ENCODE peak calls at places on chromosomes 2 and 18, in five cellular contexts. B is NB4, G is NCI-H345, K is AG08395, H is NCI-H460. D is an unnamed sample.

GRCh38 chr2:202317080-202317859 is 51.7 kb downstream of the NOP58 start:
- DNase-seq in B (no peak), G (no peak), K (peak), H (no peak), D (peak)

GRCh38 chr2:169910109-169910799 is 83.0 kb downstream of the UBR3 start:
- DNase-seq in B (no peak), G (no peak), K (no peak), H (no peak), D (no peak)

GRCh38 chr2:134207589-134208209 is 46.2 kb upstream of the MGAT5 start:
- DNase-seq in B (peak), G (peak), K (peak), H (peak), D (peak)

GRCh38 chr2:217794133-217794986 is 208.4 kb downstream of the TNS1 start:
- DNase-seq in B (no peak), G (no peak), K (no peak), H (no peak), D (peak)

GRCh38 chr2:168194784-168195522 is 52.4 kb downstream of the STK39 start:
- DNase-seq in B (no peak), G (no peak), K (peak), H (no peak), D (peak)

GRCh38 chr18:22710628-22711380 is 222.3 kb upstream of the RBBP8 start:
- DNase-seq in B (no peak), G (no peak), K (peak), H (no peak), D (peak)

GRCh38 chr2:124810132-124810531 is 785.0 kb downstream of the CNTNAP5 start:
- DNase-seq in B (peak), G (peak), K (no peak), H (peak), D (no peak)

GRCh38 chr2:36626071-36626470 is 28.1 kb upstream of the FEZ2 start:
- DNase-seq in B (no peak), G (no peak), K (no peak), H (no peak), D (no peak)

GRCh38 chr2:178513876-178514275 is 33.6 kb downstream of the PLEKHA3 start:
- DNase-seq in B (no peak), G (no peak), K (peak), H (no peak), D (peak)

GRCh38 chr2:119109823-119110222 is 48.7 kb downstream of the C1QL2 start:
- DNase-seq in B (no peak), G (no peak), K (no peak), H (no peak), D (no peak)

GRCh38 chr2:160214461-160215055 is 14.5 kb upstream of the ITGB6 start:
- DNase-seq in B (peak), G (no peak), K (peak), H (peak), D (peak)

GRCh38 chr18:58996131-58996632 is 131.5 kb downstream of the ZNF532 start:
- DNase-seq in B (no peak), G (peak), K (peak), H (no peak), D (no peak)

GRCh38 chr2:204264746-204265145 is 280.5 kb upstream of the PARD3B start:
- DNase-seq in B (no peak), G (peak), K (no peak), H (no peak), D (no peak)

GRCh38 chr2:36329746-36330145 is 25.8 kb upstream of the CRIM1 start:
- DNase-seq in B (no peak), G (no peak), K (peak), H (no peak), D (peak)

GRCh38 chr2:2530334-2530733 is 199.3 kb upstream of the MYT1L start:
- DNase-seq in B (no peak), G (no peak), K (no peak), H (no peak), D (no peak)

GRCh38 chr2:170554278-170554955 is 160.7 kb upstream of the SP5 start:
- DNase-seq in B (no peak), G (no peak), K (peak), H (no peak), D (peak)

GRCh38 chr2:178072000-178072382 is 586 bp downstream of the PDE11A start:
- DNase-seq in B (no peak), G (no peak), K (no peak), H (no peak), D (no peak)

GRCh38 chr2:128451084-128451483 is 132.4 kb upstream of the HS6ST1 start:
- DNase-seq in B (no peak), G (no peak), K (no peak), H (no peak), D (no peak)

GRCh38 chr2:2828774-2829368 is 497.8 kb upstream of the MYT1L start:
- DNase-seq in B (no peak), G (no peak), K (no peak), H (no peak), D (no peak)

GRCh38 chr2:239749272-239749873 is 275.8 kb downstream of the NDUFA10 start:
- DNase-seq in B (no peak), G (no peak), K (no peak), H (no peak), D (no peak)

GRCh38 chr2:67451086-67451832 is 54.1 kb downstream of the ETAA1 start:
- DNase-seq in B (no peak), G (peak), K (peak), H (no peak), D (peak)

GRCh38 chr18:26225915-26226228 is 373 bp upstream of the TAF4B start:
- DNase-seq in B (no peak), G (no peak), K (no peak), H (no peak), D (no peak)

GRCh38 chr2:143501245-143501644 is 372.0 kb downstream of the ARHGAP15 start:
- DNase-seq in B (no peak), G (no peak), K (no peak), H (no peak), D (no peak)

GRCh38 chr2:173099271-173099670 is 23.6 kb downstream of the MAP3K20 start:
- DNase-seq in B (no peak), G (no peak), K (no peak), H (no peak), D (no peak)